ENCODE peak calls at places on chromosomes 4 and X, in eight cellular contexts. One of them, this sample, is unnamed.

GRCh38 chrX:13691845-13692334 is 3.0 kb downstream of the RAB9A start:
- DNase-seq in right cardiac atrium: no peak
- DNase-seq in nucleus accumbens: no peak
- DNase-seq in stimulated activated CD4-positive, alpha-beta T cell treated with anti-CD3 and anti-CD28 coated beads, TNF-alpha, amount 100 ng/mL, for 48 hours: no peak
- DNase-seq in activated CD4-positive, alpha-beta T cell treated with anti-CD3 and anti-CD28 coated beads, Interleukin-2, amount 50 U/mL, for 1 hour: no peak
- DNase-seq in transverse colon: no peak
- DNase-seq in adipocyte: no peak
- DNase-seq in stimulated activated CD8-positive, alpha-beta memory T cell treated with anti-CD3 and anti-CD28 coated beads, Interleukin-12 subunit alpha, Interleukin-12 subunit beta, amount 100 ng/mL, for 4 hours: no peak
- DNase-seq in this sample: no peak

GRCh38 chr4:7964890-7965662 is 25.4 kb upstream of the AFAP1 start:
- DNase-seq in right cardiac atrium: peak; percentile 75
- DNase-seq in nucleus accumbens: no peak
- DNase-seq in stimulated activated CD4-positive, alpha-beta T cell treated with anti-CD3 and anti-CD28 coated beads, TNF-alpha, amount 100 ng/mL, for 48 hours: no peak
- DNase-seq in activated CD4-positive, alpha-beta T cell treated with anti-CD3 and anti-CD28 coated beads, Interleukin-2, amount 50 U/mL, for 1 hour: peak; percentile 30
- DNase-seq in transverse colon: no peak
- DNase-seq in adipocyte: no peak
- DNase-seq in stimulated activated CD8-positive, alpha-beta memory T cell treated with anti-CD3 and anti-CD28 coated beads, Interleukin-12 subunit alpha, Interleukin-12 subunit beta, amount 100 ng/mL, for 4 hours: no peak
- DNase-seq in this sample: no peak

GRCh38 chr4:54100607-54101189 is 735 bp downstream of the GSX2 start:
- DNase-seq in right cardiac atrium: no peak
- DNase-seq in nucleus accumbens: no peak
- DNase-seq in stimulated activated CD4-positive, alpha-beta T cell treated with anti-CD3 and anti-CD28 coated beads, TNF-alpha, amount 100 ng/mL, for 48 hours: no peak
- DNase-seq in activated CD4-positive, alpha-beta T cell treated with anti-CD3 and anti-CD28 coated beads, Interleukin-2, amount 50 U/mL, for 1 hour: peak; percentile 25
- DNase-seq in transverse colon: no peak
- DNase-seq in adipocyte: peak; percentile 45
- DNase-seq in stimulated activated CD8-positive, alpha-beta memory T cell treated with anti-CD3 and anti-CD28 coated beads, Interleukin-12 subunit alpha, Interleukin-12 subunit beta, amount 100 ng/mL, for 4 hours: no peak
- DNase-seq in this sample: no peak

GRCh38 chrX:47202877-47203276 is 9.2 kb downstream of the UBA1 start:
- DNase-seq in right cardiac atrium: no peak
- DNase-seq in nucleus accumbens: no peak
- DNase-seq in stimulated activated CD4-positive, alpha-beta T cell treated with anti-CD3 and anti-CD28 coated beads, TNF-alpha, amount 100 ng/mL, for 48 hours: no peak
- DNase-seq in activated CD4-positive, alpha-beta T cell treated with anti-CD3 and anti-CD28 coated beads, Interleukin-2, amount 50 U/mL, for 1 hour: no peak
- DNase-seq in transverse colon: no peak
- DNase-seq in adipocyte: no peak
- DNase-seq in stimulated activated CD8-positive, alpha-beta memory T cell treated with anti-CD3 and anti-CD28 coated beads, Interleukin-12 subunit alpha, Interleukin-12 subunit beta, amount 100 ng/mL, for 4 hours: no peak
- DNase-seq in this sample: no peak

GRCh38 chr4:71878388-71878787 is 94.5 kb upstream of the GC start:
- DNase-seq in right cardiac atrium: no peak
- DNase-seq in nucleus accumbens: no peak
- DNase-seq in stimulated activated CD4-positive, alpha-beta T cell treated with anti-CD3 and anti-CD28 coated beads, TNF-alpha, amount 100 ng/mL, for 48 hours: no peak
- DNase-seq in activated CD4-positive, alpha-beta T cell treated with anti-CD3 and anti-CD28 coated beads, Interleukin-2, amount 50 U/mL, for 1 hour: no peak
- DNase-seq in transverse colon: no peak
- DNase-seq in adipocyte: no peak
- DNase-seq in stimulated activated CD8-positive, alpha-beta memory T cell treated with anti-CD3 and anti-CD28 coated beads, Interleukin-12 subunit alpha, Interleukin-12 subunit beta, amount 100 ng/mL, for 4 hours: no peak
- DNase-seq in this sample: no peak

GRCh38 chr4:140094701-140095420 is 59.1 kb downstream of the MAML3 start:
- DNase-seq in right cardiac atrium: peak; percentile 85
- DNase-seq in nucleus accumbens: peak; percentile 42
- DNase-seq in stimulated activated CD4-positive, alpha-beta T cell treated with anti-CD3 and anti-CD28 coated beads, TNF-alpha, amount 100 ng/mL, for 48 hours: peak; percentile 57
- DNase-seq in activated CD4-positive, alpha-beta T cell treated with anti-CD3 and anti-CD28 coated beads, Interleukin-2, amount 50 U/mL, for 1 hour: peak; percentile 69
- DNase-seq in transverse colon: peak; percentile 61
- DNase-seq in adipocyte: no peak
- DNase-seq in stimulated activated CD8-positive, alpha-beta memory T cell treated with anti-CD3 and anti-CD28 coated beads, Interleukin-12 subunit alpha, Interleukin-12 subunit beta, amount 100 ng/mL, for 4 hours: peak; percentile 36
- DNase-seq in this sample: peak; percentile 85

GRCh38 chr4:122458625-122459024 is 2.1 kb upstream of the IL2 start:
- DNase-seq in right cardiac atrium: no peak
- DNase-seq in nucleus accumbens: no peak
- DNase-seq in stimulated activated CD4-positive, alpha-beta T cell treated with anti-CD3 and anti-CD28 coated beads, TNF-alpha, amount 100 ng/mL, for 48 hours: peak; percentile 35
- DNase-seq in activated CD4-positive, alpha-beta T cell treated with anti-CD3 and anti-CD28 coated beads, Interleukin-2, amount 50 U/mL, for 1 hour: peak; percentile 20
- DNase-seq in transverse colon: no peak
- DNase-seq in adipocyte: no peak
- DNase-seq in stimulated activated CD8-positive, alpha-beta memory T cell treated with anti-CD3 and anti-CD28 coated beads, Interleukin-12 subunit alpha, Interleukin-12 subunit beta, amount 100 ng/mL, for 4 hours: no peak
- DNase-seq in this sample: no peak

GRCh38 chr4:30744957-30745640 is 24.9 kb downstream of the PCDH7 start:
- DNase-seq in right cardiac atrium: no peak
- DNase-seq in nucleus accumbens: no peak
- DNase-seq in stimulated activated CD4-positive, alpha-beta T cell treated with anti-CD3 and anti-CD28 coated beads, TNF-alpha, amount 100 ng/mL, for 48 hours: no peak
- DNase-seq in activated CD4-positive, alpha-beta T cell treated with anti-CD3 and anti-CD28 coated beads, Interleukin-2, amount 50 U/mL, for 1 hour: no peak
- DNase-seq in transverse colon: no peak
- DNase-seq in adipocyte: peak; percentile 73
- DNase-seq in stimulated activated CD8-positive, alpha-beta memory T cell treated with anti-CD3 and anti-CD28 coated beads, Interleukin-12 subunit alpha, Interleukin-12 subunit beta, amount 100 ng/mL, for 4 hours: no peak
- DNase-seq in this sample: no peak

GRCh38 chr4:40038972-40039371 is 17.7 kb upstream of the N4BP2 start:
- DNase-seq in right cardiac atrium: no peak
- DNase-seq in nucleus accumbens: no peak
- DNase-seq in stimulated activated CD4-positive, alpha-beta T cell treated with anti-CD3 and anti-CD28 coated beads, TNF-alpha, amount 100 ng/mL, for 48 hours: no peak
- DNase-seq in activated CD4-positive, alpha-beta T cell treated with anti-CD3 and anti-CD28 coated beads, Interleukin-2, amount 50 U/mL, for 1 hour: no peak
- DNase-seq in transverse colon: no peak
- DNase-seq in adipocyte: no peak
- DNase-seq in stimulated activated CD8-positive, alpha-beta memory T cell treated with anti-CD3 and anti-CD28 coated beads, Interleukin-12 subunit alpha, Interleukin-12 subunit beta, amount 100 ng/mL, for 4 hours: no peak
- DNase-seq in this sample: no peak

GRCh38 chrX:67563469-67564448 is 19.9 kb downstream of the AR start:
- DNase-seq in right cardiac atrium: peak; percentile 68
- DNase-seq in nucleus accumbens: no peak
- DNase-seq in stimulated activated CD4-positive, alpha-beta T cell treated with anti-CD3 and anti-CD28 coated beads, TNF-alpha, amount 100 ng/mL, for 48 hours: no peak
- DNase-seq in activated CD4-positive, alpha-beta T cell treated with anti-CD3 and anti-CD28 coated beads, Interleukin-2, amount 50 U/mL, for 1 hour: no peak
- DNase-seq in transverse colon: no peak
- DNase-seq in adipocyte: no peak
- DNase-seq in stimulated activated CD8-positive, alpha-beta memory T cell treated with anti-CD3 and anti-CD28 coated beads, Interleukin-12 subunit alpha, Interleukin-12 subunit beta, amount 100 ng/mL, for 4 hours: no peak
- DNase-seq in this sample: no peak